ENCODE peak calls at places on chromosomes 1 and 21, in nine cellular contexts. B, H, E, C, A, S, D, N and P are unnamed samples.

GRCh38 chr1:116667577-116668105 is at the start of gene IGSF3:
- DNase-seq in B (no peak), H (no peak), E (no peak), C (peak; percentile 67), A (peak; percentile 62), S (peak; percentile 25), D (peak; percentile 46), N (peak; percentile 47), P (no peak)

GRCh38 chr1:219906924-219907771 is 21.2 kb downstream of the SLC30A10 start:
- DNase-seq in B (no peak), H (peak; percentile 58), E (no peak), C (no peak), A (no peak), S (no peak), D (no peak), N (no peak), P (no peak)

GRCh38 chr1:236133802-236134201 is 8.5 kb upstream of the GPR137B start:
- DNase-seq in B (no peak), H (no peak), E (no peak), C (no peak), A (no peak), S (no peak), D (no peak), N (no peak), P (no peak)

GRCh38 chr1:48222501-48223242 is at the start of gene SLC5A9:
- DNase-seq in B (no peak), H (no peak), E (no peak), C (no peak), A (no peak), S (no peak), D (no peak), N (no peak), P (no peak)

GRCh38 chr1:153260473-153260979 is 1.0 kb downstream of the LORICRIN start:
- DNase-seq in B (peak; percentile 6), H (no peak), E (no peak), C (no peak), A (no peak), S (no peak), D (no peak), N (peak; percentile 11), P (no peak)

GRCh38 chr1:114701931-114702330 is 6.6 kb upstream of the AMPD1 start:
- DNase-seq in B (no peak), H (no peak), E (no peak), C (no peak), A (no peak), S (no peak), D (no peak), N (no peak), P (no peak)

GRCh38 chr1:46718340-46718726 is 581 bp downstream of the EFCAB14 start:
- DNase-seq in B (no peak), H (no peak), E (no peak), C (no peak), A (no peak), S (no peak), D (no peak), N (peak; percentile 11), P (no peak)

GRCh38 chr21:29334717-29335428 is 36.2 kb downstream of the BACH1 start:
- DNase-seq in B (peak; percentile 93), H (no peak), E (no peak), C (no peak), A (no peak), S (peak; percentile 70), D (no peak), N (peak; percentile 94), P (peak; percentile 88)

GRCh38 chr1:175866776-175867175 is 123.4 kb upstream of the TNR start:
- DNase-seq in B (no peak), H (no peak), E (no peak), C (no peak), A (no peak), S (no peak), D (no peak), N (no peak), P (no peak)